ENCODE peak calls at places on chromosomes 11 and 22, in seven cellular contexts. D, W, R, X, Q, L and U are unnamed samples.

GRCh38 chr11:128715691-128716153 is 21.9 kb downstream of the FLI1 start:
- DNase-seq in L (peak; percentile 61), X (no peak), D (peak; percentile 68), R (no peak), W (no peak), Q (no peak), U (no peak)

GRCh38 chr22:17914474-17914873 is 109.9 kb downstream of the MICAL3 start:
- DNase-seq in W (no peak), L (no peak), Q (no peak), X (no peak), R (peak; percentile 71), D (no peak), U (no peak)

GRCh38 chr11:94954753-94955152 is 18.6 kb downstream of the CWC15 start:
- DNase-seq in D (no peak), Q (no peak), L (no peak), X (no peak), W (no peak), R (no peak), U (no peak)

GRCh38 chr11:78228467-78228866 is 39.7 kb downstream of the USP35 start:
- DNase-seq in Q (peak; percentile 80), L (peak; percentile 79), X (peak; percentile 68), D (peak; percentile 69), R (peak; percentile 98), W (no peak), U (no peak)

GRCh38 chr11:55942785-55943392 is 6.7 kb upstream of the OR5I1 start:
- DNase-seq in Q (peak; percentile 4), W (no peak), R (peak; percentile 72), D (peak; percentile 67), X (peak; percentile 7), L (peak; percentile 48), U (no peak)

GRCh38 chr11:120938255-120938654 is 85.6 kb upstream of the TBCEL start:
- DNase-seq in Q (no peak), D (no peak), W (no peak), L (no peak), X (no peak), R (no peak), U (no peak)

GRCh38 chr11:65383778-65384177 is 1.3 kb upstream of the SLC25A45 start:
- DNase-seq in X (no peak), L (no peak), D (no peak), W (no peak), R (no peak), Q (no peak), U (no peak)

GRCh38 chr11:86670179-86670578 is 2.2 kb downstream of the ME3 start:
- DNase-seq in X (no peak), R (peak; percentile 75), Q (no peak), D (peak; percentile 57), L (peak; percentile 90), W (no peak), U (no peak)

GRCh38 chr11:115884800-115885445 is 380.7 kb upstream of the CADM1 start:
- DNase-seq in W (no peak), L (no peak), R (no peak), X (no peak), D (no peak), Q (no peak), U (no peak)